ENCODE peak calls at places on chromosome 6, in eight cellular contexts. N, M, K, P, C, F, Z and B are unnamed samples.
A peak's percentile ranks its signal among the peaks of the same experiment; 100 is the strongest.

GRCh38 chr6:16380220-16380809 is 141.9 kb downstream of the GMPR start:
- DNase-seq in P (no peak), N (no peak), Z (no peak), K (no peak), C (no peak), F (peak; percentile 57), M (no peak), B (no peak)

GRCh38 chr6:36848658-36849441 is 9.6 kb upstream of the CPNE5 start:
- DNase-seq in K (peak; percentile 81), F (peak; percentile 87), P (peak; percentile 84), N (peak; percentile 77), M (peak; percentile 48), C (no peak), Z (peak; percentile 22), B (peak; percentile 46)

GRCh38 chr6:41505084-41506049 is 40.8 kb upstream of the FOXP4 start:
- DNase-seq in Z (peak; percentile 75), N (no peak), F (peak; percentile 66), P (peak; percentile 81), C (peak; percentile 85), M (peak; percentile 58), K (peak; percentile 95), B (no peak)

GRCh38 chr6:20605061-20605460 is 70.8 kb downstream of the CDKAL1 start:
- DNase-seq in P (no peak), F (no peak), K (no peak), C (no peak), N (no peak), M (no peak), Z (no peak), B (no peak)

GRCh38 chr6:9139762-9140161 is 704.4 kb upstream of the SLC35B3 start:
- DNase-seq in C (peak; percentile 56), P (no peak), K (no peak), Z (peak; percentile 90), M (no peak), N (no peak), F (no peak), B (no peak)

GRCh38 chr6:107458687-107459282 is 579 bp downstream of the PDSS2 start:
- DNase-seq in C (peak; percentile 25), K (peak; percentile 74), N (no peak), F (peak; percentile 39), P (peak; percentile 71), M (peak; percentile 50), Z (peak; percentile 58), B (peak; percentile 41)

GRCh38 chr6:97401533-97401932 is 118.5 kb upstream of the MMS22L start:
- DNase-seq in M (peak; percentile 69), F (no peak), K (no peak), N (no peak), C (peak; percentile 84), P (no peak), Z (peak; percentile 53), B (no peak)

GRCh38 chr6:112781236-112781635 is 434.1 kb downstream of the RFPL4B start:
- DNase-seq in C (peak; percentile 36), F (peak; percentile 25), N (no peak), P (no peak), K (no peak), M (peak; percentile 56), Z (peak; percentile 11), B (no peak)

GRCh38 chr6:117810269-117810668 is 96.8 kb upstream of the SLC35F1 start:
- DNase-seq in C (no peak), K (no peak), P (peak; percentile 26), M (no peak), Z (no peak), N (no peak), F (no peak), B (no peak)

GRCh38 chr6:15690451-15690961 is 27.7 kb upstream of the DTNBP1 start:
- DNase-seq in F (no peak), C (no peak), M (peak; percentile 19), K (no peak), Z (no peak), N (no peak), P (no peak), B (no peak)

DNA sequence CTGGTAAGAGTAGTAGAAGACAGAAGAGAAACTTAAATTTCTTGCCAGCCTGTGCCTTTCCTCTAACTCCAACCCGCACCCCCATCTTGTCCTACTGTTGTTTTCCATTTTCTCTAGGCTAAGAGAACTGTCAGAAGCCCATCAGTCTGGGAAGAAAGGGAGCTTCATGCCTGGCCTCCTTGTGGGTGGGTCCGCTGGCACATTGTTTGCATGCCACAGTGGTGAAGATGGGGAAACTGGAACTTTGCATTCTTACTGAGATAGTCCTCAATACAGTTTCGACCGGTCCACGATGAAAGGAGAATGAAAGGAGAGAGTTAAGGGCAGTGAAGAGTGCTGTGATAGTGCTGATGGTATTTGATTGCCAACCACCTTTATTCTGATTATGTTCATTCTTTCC is 103.1 kb downstream of the TCP11 start:
- DNase-seq in N (no peak), P (no peak), C (no peak), K (no peak), F (no peak), M (no peak), Z (peak; percentile 61), B (no peak)
- H3K4me1 ChIP-seq in N (peaks cover 6% of the 10 kb centered on the region), P (peaks cover 8% of the 10 kb centered on the region), C (no peaks in the 10 kb centered on the region), K (peaks cover 64% of the 10 kb centered on the region), F (peaks cover 12% of the 10 kb centered on the region), M (peaks cover 36% of the 10 kb centered on the region), Z (peaks cover 20% of the 10 kb centered on the region), B (no peaks in the 10 kb centered on the region)

DNA sequence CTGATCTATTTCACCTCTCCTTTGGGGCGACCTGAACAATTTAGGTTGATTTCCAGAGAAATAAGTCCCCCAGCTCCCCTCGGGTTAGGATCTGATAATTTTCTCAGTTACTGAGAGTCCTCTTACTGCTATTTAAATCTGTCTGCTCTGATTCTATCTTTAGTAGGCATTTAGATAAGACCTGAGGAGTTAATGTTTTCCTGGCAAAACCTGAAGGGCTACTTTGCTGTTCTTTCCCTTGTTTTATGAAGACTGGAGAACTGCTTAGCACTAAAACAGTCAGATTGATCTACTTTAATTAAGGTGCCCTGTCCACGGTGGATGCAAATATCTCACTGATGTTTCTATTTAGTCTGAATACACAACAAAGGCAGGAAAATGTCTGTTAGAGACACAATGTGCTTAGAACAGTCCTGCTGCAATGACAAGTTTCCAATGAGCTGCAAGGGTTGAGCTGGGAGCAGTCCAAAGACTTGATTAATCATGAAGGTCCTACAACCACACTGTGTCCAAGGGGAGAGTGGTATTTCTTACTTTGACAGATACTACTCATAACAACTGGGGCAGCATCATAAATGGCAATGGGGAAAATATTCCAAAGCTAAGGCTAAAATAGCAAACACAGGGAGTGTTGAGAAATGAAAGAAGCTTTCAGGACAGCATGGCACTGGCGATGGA is 15.7 kb downstream of the ADTRP start:
- DNase-seq in N (no peak), P (no peak), C (peak; percentile 63), Z (peak; percentile 37), F (no peak), M (peak; percentile 34), K (no peak), B (no peak)
- H3K4me1 ChIP-seq in N (peaks cover 7% of the 10 kb centered on the region), P (peaks cover 35% of the 10 kb centered on the region), C (peaks cover 38% of the 10 kb centered on the region), Z (peaks cover 43% of the 10 kb centered on the region), F (peaks cover 31% of the 10 kb centered on the region), M (peaks cover 37% of the 10 kb centered on the region), K (peaks cover 6% of the 10 kb centered on the region), B (peaks cover 52% of the 10 kb centered on the region)

DNA sequence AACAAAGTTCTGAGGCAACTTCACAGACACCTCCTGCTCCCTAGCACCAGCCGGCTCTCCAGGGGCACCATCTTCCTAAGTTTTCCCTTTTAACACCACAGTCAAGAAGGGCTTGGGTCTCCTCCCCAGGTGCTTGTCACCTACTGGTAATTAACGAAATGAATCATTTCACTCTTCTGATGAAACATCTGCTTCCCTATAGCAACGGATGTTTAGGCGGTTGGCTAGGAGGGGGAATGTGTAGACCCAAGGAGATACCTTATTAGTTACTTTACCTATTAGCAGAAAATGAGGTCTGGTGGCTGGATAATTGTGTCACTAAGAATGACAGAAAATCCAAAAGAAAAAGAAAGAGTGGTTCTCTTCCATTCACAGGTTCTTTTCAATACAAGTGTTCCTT is 46.3 kb upstream of the FABP7 start:
- DNase-seq in M (no peak), C (no peak), N (no peak), P (no peak), Z (no peak), F (no peak), K (no peak), B (no peak)
- H3K4me1 ChIP-seq in M (no peaks in the 10 kb centered on the region), C (no peaks in the 10 kb centered on the region), N (peaks cover 8% of the 10 kb centered on the region), P (no peaks in the 10 kb centered on the region), Z (no peaks in the 10 kb centered on the region), F (no peaks in the 10 kb centered on the region), K (no peaks in the 10 kb centered on the region), B (peaks cover 9% of the 10 kb centered on the region)

DNA sequence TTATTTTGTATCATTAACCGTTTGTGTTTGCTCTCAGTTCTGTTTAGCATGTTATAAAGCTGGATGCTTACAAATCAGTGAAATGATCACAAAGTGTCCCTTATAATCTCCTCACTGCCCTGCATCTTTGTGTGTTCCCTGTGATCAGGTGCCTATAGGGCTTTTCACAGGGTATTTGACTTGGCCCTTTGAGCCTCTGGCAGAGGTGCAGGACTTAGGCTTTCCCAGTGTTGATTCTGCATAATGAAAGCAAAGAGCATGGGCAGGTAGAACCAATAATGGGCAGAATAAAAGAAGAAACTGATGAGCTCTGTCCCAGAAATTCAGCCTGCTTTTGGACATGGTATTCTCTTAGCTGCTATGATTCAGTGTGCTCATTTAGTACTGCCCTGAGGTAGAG is 16.9 kb upstream of the PBOV1 start:
- DNase-seq in M (no peak), C (no peak), Z (no peak), N (no peak), F (no peak), P (no peak), K (no peak), B (no peak)
- H3K4me1 ChIP-seq in M (peaks cover 15% of the 10 kb centered on the region), C (peaks cover under 1% of the 10 kb centered on the region), Z (no peaks in the 10 kb centered on the region), N (no peaks in the 10 kb centered on the region), F (peaks cover 13% of the 10 kb centered on the region), P (peaks cover 20% of the 10 kb centered on the region), K (no peaks in the 10 kb centered on the region), B (peaks cover 17% of the 10 kb centered on the region)

DNA sequence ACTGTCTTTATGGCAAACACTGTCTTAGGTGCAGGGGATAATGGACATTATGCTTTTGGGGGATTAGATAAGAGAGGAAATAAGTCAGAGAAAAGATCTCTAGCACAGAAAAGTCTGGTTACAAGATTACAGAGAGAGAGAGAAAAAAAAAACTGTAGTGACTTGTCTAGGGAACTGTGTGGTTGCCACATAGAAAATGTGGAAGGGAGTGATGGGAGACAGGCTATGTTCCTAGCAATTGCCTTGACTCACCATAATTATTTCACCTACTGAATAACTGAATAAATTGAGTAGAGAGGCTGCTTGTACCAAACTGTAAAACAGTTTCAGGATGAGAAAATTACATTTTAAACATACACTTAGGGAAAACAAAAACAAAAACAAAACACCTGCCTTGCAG is 229.7 kb downstream of the LAMA2 start:
- DNase-seq in C (no peak), M (no peak), N (no peak), Z (no peak), F (no peak), K (no peak), P (no peak), B (no peak)
- H3K4me1 ChIP-seq in C (no peaks in the 10 kb centered on the region), M (no peaks in the 10 kb centered on the region), N (no peaks in the 10 kb centered on the region), Z (no peaks in the 10 kb centered on the region), F (peaks cover 22% of the 10 kb centered on the region), K (no peaks in the 10 kb centered on the region), P (no peaks in the 10 kb centered on the region), B (no peaks in the 10 kb centered on the region)

GRCh38 chr6:129663531-129663930 is 46.4 kb downstream of the ARHGAP18 start:
- DNase-seq in F (no peak), Z (no peak), K (no peak), N (no peak), M (peak; percentile 45), C (no peak), P (no peak), B (no peak)
- H3K4me1 ChIP-seq in F (no peaks in the 10 kb centered on the region), Z (peaks cover 13% of the 10 kb centered on the region), K (peaks cover 30% of the 10 kb centered on the region), N (peaks cover 8% of the 10 kb centered on the region), M (peaks cover 36% of the 10 kb centered on the region), C (peaks cover 20% of the 10 kb centered on the region), P (peaks cover 22% of the 10 kb centered on the region), B (peaks cover 39% of the 10 kb centered on the region)